ENCODE peak calls at places on chromosome 1, in five cellular contexts. M is BJ, H is mammary epithelial cell, R is SJSA1, P is thoracic aorta. O is an unnamed sample.
A peak's percentile ranks its signal among the peaks of the same experiment; 100 is the strongest.

GRCh38 chr1:99681583-99681982 is 35.7 kb downstream of the PALMD start:
- DNase-seq in P (no peak), H (no peak), R (no peak), M (no peak), O (no peak)

GRCh38 chr1:245153645-245154428 is 948 bp upstream of the KIF26B start:
- DNase-seq in P (no peak), H (peak; percentile 17), M (no peak), R (no peak), O (no peak)

GRCh38 chr1:56477164-56478111 is 101.9 kb downstream of the PLPP3 start:
- DNase-seq in R (peak; percentile 78), M (no peak), P (no peak), H (no peak), O (no peak)

GRCh38 chr1:31782766-31783410 is 18.7 kb upstream of the ADGRB2 start:
- DNase-seq in H (no peak), R (no peak), P (no peak), M (no peak), O (no peak)

GRCh38 chr1:41434306-41434705 is 50.2 kb downstream of the EDN2 start:
- DNase-seq in H (no peak), M (no peak), R (peak; percentile 26), P (no peak), O (no peak)

GRCh38 chr1:23910553-23911246 is 2.5 kb downstream of the CNR2 start:
- DNase-seq in H (no peak), P (no peak), M (no peak), R (no peak), O (no peak)

GRCh38 chr1:89546934-89547562 is 22.4 kb downstream of the LRRC8B start:
- DNase-seq in P (no peak), M (no peak), H (no peak), R (no peak), O (no peak)

GRCh38 chr1:226628624-226629155 is 80.1 kb downstream of the STUM start:
- DNase-seq in R (no peak), P (no peak), H (no peak), M (no peak), O (no peak)

GRCh38 chr1:17678011-17678410 is 77.1 kb upstream of the ACTL8 start:
- DNase-seq in P (no peak), R (no peak), M (no peak), H (no peak), O (no peak)

GRCh38 chr1:11142618-11143391 is 43.1 kb upstream of the EXOSC10 start:
- DNase-seq in M (no peak), P (no peak), H (no peak), R (no peak), O (no peak)

GRCh38 chr1:89723863-89724262 is 90.9 kb downstream of the LRRC8C start:
- DNase-seq in M (no peak), P (peak; percentile 4), R (no peak), H (no peak), O (no peak)

GRCh38 chr1:230517786-230518185 is 91.7 kb upstream of the PGBD5 start:
- DNase-seq in H (no peak), P (no peak), M (no peak), R (no peak), O (no peak)

GRCh38 chr1:20481158-20481617 is 4.8 kb downstream of the CAMK2N1 start:
- DNase-seq in H (peak; percentile 79), M (no peak), P (no peak), R (peak; percentile 16), O (no peak)

GRCh38 chr1:20484526-20485462 is 1.2 kb downstream of the CAMK2N1 start:
- DNase-seq in R (peak; percentile 31), M (no peak), P (no peak), H (no peak), O (no peak)

GRCh38 chr1:20483833-20484525 is 2.0 kb downstream of the CAMK2N1 start:
- DNase-seq in H (peak; percentile 34), P (no peak), R (peak; percentile 74), M (no peak), O (no peak)

GRCh38 chr1:20481643-20482498 is 4.1 kb downstream of the CAMK2N1 start:
- DNase-seq in P (no peak), H (peak; percentile 22), R (no peak), M (no peak), O (no peak)

DNA sequence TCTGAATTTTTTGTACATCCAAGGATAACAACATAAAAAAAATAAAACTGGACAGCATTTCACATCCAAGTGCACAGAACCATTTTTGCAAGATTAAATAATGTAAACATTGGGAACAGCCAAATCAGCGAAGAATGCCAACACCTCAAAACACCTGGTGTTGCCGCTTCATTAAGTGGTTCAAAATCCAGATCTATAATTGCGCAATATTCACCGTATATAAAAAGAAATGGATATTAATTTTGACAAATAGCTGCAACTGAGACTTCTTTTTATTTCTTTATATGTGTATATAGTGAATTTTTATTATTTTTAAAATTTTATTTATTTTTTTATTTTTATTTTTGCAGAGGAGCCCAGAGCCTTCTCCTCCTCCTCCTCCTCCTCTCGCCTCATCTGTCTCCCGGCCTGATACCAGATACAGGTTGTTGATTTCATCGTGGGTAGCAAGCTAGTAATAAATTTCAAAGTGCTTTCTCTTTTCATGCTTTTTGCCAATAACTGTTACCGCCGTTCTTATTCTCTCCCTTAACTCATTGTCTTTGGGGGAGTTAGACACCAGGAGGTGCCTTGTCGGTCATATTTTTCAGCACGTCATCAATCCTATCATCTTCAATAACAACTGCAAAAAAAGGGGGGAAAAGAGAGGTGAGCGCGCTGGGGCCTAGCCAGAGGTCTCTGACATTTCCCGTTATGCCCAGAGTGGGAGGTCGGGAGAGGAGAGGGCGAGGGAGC is 2.7 kb downstream of the CAMK2N1 start:
- DNase-seq in M (no peak), H (peak; percentile 35), R (peak; percentile 10), P (no peak), O (no peak)
- H3K4me3 ChIP-seq in M (peak overlapping the region; percentile 90), H (peak overlapping the region; percentile 73), R (peak overlapping the region; percentile 68), P (peak overlapping the region; percentile 76), O (no peak overlapping the region)

GRCh38 chr1:9438431-9439073 is 100.7 kb upstream of the SLC25A33 start:
- DNase-seq in P (peak; percentile 59), M (no peak), R (peak; percentile 91), H (peak; percentile 93), O (no peak)
- H3K4me3 ChIP-seq in P (no peak overlapping the region), M (no peak overlapping the region), R (peak overlapping the region; percentile 3), H (no peak overlapping the region), O (no peak overlapping the region)

DNA sequence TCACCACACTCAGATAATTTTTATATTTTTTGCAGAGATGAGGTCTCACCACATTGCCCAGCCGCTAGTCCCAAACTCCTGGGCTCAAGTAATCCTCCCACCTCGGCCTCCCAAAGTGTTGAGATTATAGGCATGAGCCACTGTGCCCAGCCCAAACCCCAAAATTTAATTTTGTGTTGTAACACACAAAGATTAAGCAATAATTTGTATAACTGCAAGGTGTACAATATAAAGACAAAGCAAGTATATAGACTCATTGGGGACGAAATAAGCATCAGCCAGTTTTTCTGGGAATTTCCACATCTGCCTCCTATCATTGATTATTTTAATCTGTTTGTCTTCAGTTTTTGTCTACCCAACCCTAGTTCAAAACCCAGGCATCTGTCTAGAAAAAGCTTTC is 42.7 kb downstream of the ST7L start:
- DNase-seq in M (no peak), P (no peak), R (no peak), H (no peak), O (no peak)
- H3K4me3 ChIP-seq in M (no peak overlapping the region), P (no peak overlapping the region), R (no peak overlapping the region), H (no peak overlapping the region), O (no peak overlapping the region)

DNA sequence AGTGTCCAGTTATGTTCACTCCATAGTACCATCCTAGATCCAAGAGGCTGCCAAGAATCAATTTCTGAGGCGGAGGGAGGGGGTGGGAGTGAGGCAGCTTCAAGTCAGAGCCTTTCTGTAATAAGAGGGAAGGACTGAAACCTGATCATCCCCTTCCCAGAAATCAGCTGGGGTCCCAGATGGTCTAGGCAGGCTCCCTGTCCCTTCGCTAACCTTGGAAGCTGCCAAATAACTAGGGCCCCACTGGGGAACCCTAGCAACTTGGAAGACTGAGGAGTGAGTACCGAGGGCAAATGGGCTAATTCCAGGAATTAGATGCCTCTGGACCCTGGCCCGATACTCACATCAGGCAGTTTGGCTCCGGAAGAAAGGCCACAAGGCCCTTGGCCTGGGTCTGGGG is 113.3 kb downstream of the NAV1 start:
- DNase-seq in H (no peak), P (no peak), M (no peak), R (no peak), O (no peak)
- H3K4me3 ChIP-seq in H (no peak overlapping the region), P (no peak overlapping the region), M (no peak overlapping the region), R (no peak overlapping the region), O (no peak overlapping the region)

O was measured in Jurkat, Clone E6-1.